ENCODE peak calls at places on chromosomes 2 and 18, in five cellular contexts. One of them, this sample, is unnamed.

GRCh38 chr18:4241218-4241617 is 213.9 kb downstream of the DLGAP1 start:
- DNase-seq in NCI-H1092 treated with DMSO at 0.1 percent for 48 hours: no peak
- DNase-seq in activated CD4-positive, alpha-beta T cell treated with anti-CD3 and anti-CD28 coated beads, Interleukin-2, amount 10 ng/mL, durations not matched to agents 7 days and 5 days: no peak
- DNase-seq in NCI-H2029: no peak
- DNase-seq in DMS153: no peak
- DNase-seq in this sample: no peak

GRCh38 chr18:9696701-9697100 is 11.4 kb upstream of the RAB31 start:
- DNase-seq in NCI-H1092 treated with DMSO at 0.1 percent for 48 hours: no peak
- DNase-seq in activated CD4-positive, alpha-beta T cell treated with anti-CD3 and anti-CD28 coated beads, Interleukin-2, amount 10 ng/mL, durations not matched to agents 7 days and 5 days: no peak
- DNase-seq in NCI-H2029: no peak
- DNase-seq in DMS153: no peak
- DNase-seq in this sample: no peak

GRCh38 chr2:99878951-99879350 is 263.4 kb downstream of the AFF3 start:
- DNase-seq in NCI-H1092 treated with DMSO at 0.1 percent for 48 hours: no peak
- DNase-seq in activated CD4-positive, alpha-beta T cell treated with anti-CD3 and anti-CD28 coated beads, Interleukin-2, amount 10 ng/mL, durations not matched to agents 7 days and 5 days: no peak
- DNase-seq in NCI-H2029: no peak
- DNase-seq in DMS153: no peak
- DNase-seq in this sample: no peak

GRCh38 chr2:167962436-167963226 is 284.8 kb downstream of the STK39 start:
- DNase-seq in NCI-H1092 treated with DMSO at 0.1 percent for 48 hours: no peak
- DNase-seq in activated CD4-positive, alpha-beta T cell treated with anti-CD3 and anti-CD28 coated beads, Interleukin-2, amount 10 ng/mL, durations not matched to agents 7 days and 5 days: no peak
- DNase-seq in NCI-H2029: no peak
- DNase-seq in DMS153: no peak
- DNase-seq in this sample: no peak

GRCh38 chr2:25375989-25376545 is 34.3 kb upstream of the DNMT3A start:
- DNase-seq in NCI-H1092 treated with DMSO at 0.1 percent for 48 hours: no peak
- DNase-seq in activated CD4-positive, alpha-beta T cell treated with anti-CD3 and anti-CD28 coated beads, Interleukin-2, amount 10 ng/mL, durations not matched to agents 7 days and 5 days: no peak
- DNase-seq in NCI-H2029: no peak
- DNase-seq in DMS153: no peak
- DNase-seq in this sample: no peak

GRCh38 chr2:44524347-44524926 is 162.7 kb downstream of the CAMKMT start:
- DNase-seq in NCI-H1092 treated with DMSO at 0.1 percent for 48 hours: no peak
- DNase-seq in activated CD4-positive, alpha-beta T cell treated with anti-CD3 and anti-CD28 coated beads, Interleukin-2, amount 10 ng/mL, durations not matched to agents 7 days and 5 days: no peak
- DNase-seq in NCI-H2029: no peak
- DNase-seq in DMS153: no peak
- DNase-seq in this sample: no peak

GRCh38 chr18:63951302-63951705 is 2.2 kb downstream of the HMSD start:
- DNase-seq in NCI-H1092 treated with DMSO at 0.1 percent for 48 hours: no peak
- DNase-seq in activated CD4-positive, alpha-beta T cell treated with anti-CD3 and anti-CD28 coated beads, Interleukin-2, amount 10 ng/mL, durations not matched to agents 7 days and 5 days: no peak
- DNase-seq in NCI-H2029: no peak
- DNase-seq in DMS153: no peak
- DNase-seq in this sample: no peak

GRCh38 chr2:8805278-8806045 is 32.0 kb downstream of the KIDINS220 start:
- DNase-seq in NCI-H1092 treated with DMSO at 0.1 percent for 48 hours: no peak
- DNase-seq in activated CD4-positive, alpha-beta T cell treated with anti-CD3 and anti-CD28 coated beads, Interleukin-2, amount 10 ng/mL, durations not matched to agents 7 days and 5 days: no peak
- DNase-seq in NCI-H2029: no peak
- DNase-seq in DMS153: peak; percentile 5
- DNase-seq in this sample: no peak

GRCh38 chr2:28621172-28622100 is 125.6 kb downstream of the PLB1 start:
- DNase-seq in NCI-H1092 treated with DMSO at 0.1 percent for 48 hours: peak; percentile 76
- DNase-seq in activated CD4-positive, alpha-beta T cell treated with anti-CD3 and anti-CD28 coated beads, Interleukin-2, amount 10 ng/mL, durations not matched to agents 7 days and 5 days: peak; percentile 89
- DNase-seq in NCI-H2029: peak; percentile 73
- DNase-seq in DMS153: peak; percentile 84
- DNase-seq in this sample: peak; percentile 79

GRCh38 chr2:105571445-105571987 is 172.7 kb upstream of the FHL2 start:
- DNase-seq in NCI-H1092 treated with DMSO at 0.1 percent for 48 hours: no peak
- DNase-seq in activated CD4-positive, alpha-beta T cell treated with anti-CD3 and anti-CD28 coated beads, Interleukin-2, amount 10 ng/mL, durations not matched to agents 7 days and 5 days: no peak
- DNase-seq in NCI-H2029: no peak
- DNase-seq in DMS153: no peak
- DNase-seq in this sample: no peak

GRCh38 chr2:119629323-119629825 is 49.6 kb upstream of the TMEM177 start:
- DNase-seq in NCI-H1092 treated with DMSO at 0.1 percent for 48 hours: no peak
- DNase-seq in activated CD4-positive, alpha-beta T cell treated with anti-CD3 and anti-CD28 coated beads, Interleukin-2, amount 10 ng/mL, durations not matched to agents 7 days and 5 days: no peak
- DNase-seq in NCI-H2029: no peak
- DNase-seq in DMS153: no peak
- DNase-seq in this sample: no peak

GRCh38 chr2:1104364-1104763 is 153.7 kb downstream of the SNTG2 start:
- DNase-seq in NCI-H1092 treated with DMSO at 0.1 percent for 48 hours: peak; percentile 2
- DNase-seq in activated CD4-positive, alpha-beta T cell treated with anti-CD3 and anti-CD28 coated beads, Interleukin-2, amount 10 ng/mL, durations not matched to agents 7 days and 5 days: no peak
- DNase-seq in NCI-H2029: no peak
- DNase-seq in DMS153: no peak
- DNase-seq in this sample: no peak

GRCh38 chr2:11753452-11753885 is 7.0 kb downstream of the LPIN1 start:
- DNase-seq in NCI-H1092 treated with DMSO at 0.1 percent for 48 hours: peak; percentile 71
- DNase-seq in activated CD4-positive, alpha-beta T cell treated with anti-CD3 and anti-CD28 coated beads, Interleukin-2, amount 10 ng/mL, durations not matched to agents 7 days and 5 days: peak; percentile 41
- DNase-seq in NCI-H2029: peak; percentile 90
- DNase-seq in DMS153: peak; percentile 98
- DNase-seq in this sample: no peak

GRCh38 chr2:238124488-238125126 is 13.9 kb upstream of the KLHL30 start:
- DNase-seq in NCI-H1092 treated with DMSO at 0.1 percent for 48 hours: no peak
- DNase-seq in activated CD4-positive, alpha-beta T cell treated with anti-CD3 and anti-CD28 coated beads, Interleukin-2, amount 10 ng/mL, durations not matched to agents 7 days and 5 days: no peak
- DNase-seq in NCI-H2029: no peak
- DNase-seq in DMS153: no peak
- DNase-seq in this sample: no peak

GRCh38 chr2:135993421-135993820 is 8.0 kb upstream of the DARS1 start:
- DNase-seq in NCI-H1092 treated with DMSO at 0.1 percent for 48 hours: no peak
- DNase-seq in activated CD4-positive, alpha-beta T cell treated with anti-CD3 and anti-CD28 coated beads, Interleukin-2, amount 10 ng/mL, durations not matched to agents 7 days and 5 days: no peak
- DNase-seq in NCI-H2029: no peak
- DNase-seq in DMS153: no peak
- DNase-seq in this sample: no peak

GRCh38 chr2:175880-176800 is 87.7 kb downstream of the SH3YL1 start:
- DNase-seq in NCI-H1092 treated with DMSO at 0.1 percent for 48 hours: no peak
- DNase-seq in activated CD4-positive, alpha-beta T cell treated with anti-CD3 and anti-CD28 coated beads, Interleukin-2, amount 10 ng/mL, durations not matched to agents 7 days and 5 days: peak; percentile 76
- DNase-seq in NCI-H2029: peak; percentile 36
- DNase-seq in DMS153: no peak
- DNase-seq in this sample: no peak

GRCh38 chr2:65159921-65160320 is 30.0 kb upstream of the RAB1A start:
- DNase-seq in NCI-H1092 treated with DMSO at 0.1 percent for 48 hours: no peak
- DNase-seq in activated CD4-positive, alpha-beta T cell treated with anti-CD3 and anti-CD28 coated beads, Interleukin-2, amount 10 ng/mL, durations not matched to agents 7 days and 5 days: no peak
- DNase-seq in NCI-H2029: no peak
- DNase-seq in DMS153: no peak
- DNase-seq in this sample: no peak

GRCh38 chr2:171541202-171541884 is 19.1 kb downstream of the CYBRD1 start:
- DNase-seq in NCI-H1092 treated with DMSO at 0.1 percent for 48 hours: no peak
- DNase-seq in activated CD4-positive, alpha-beta T cell treated with anti-CD3 and anti-CD28 coated beads, Interleukin-2, amount 10 ng/mL, durations not matched to agents 7 days and 5 days: peak; percentile 15
- DNase-seq in NCI-H2029: peak; percentile 3
- DNase-seq in DMS153: no peak
- DNase-seq in this sample: peak; percentile 3

GRCh38 chr2:222950886-222951285 is 90.0 kb downstream of the ACSL3 start:
- DNase-seq in NCI-H1092 treated with DMSO at 0.1 percent for 48 hours: no peak
- DNase-seq in activated CD4-positive, alpha-beta T cell treated with anti-CD3 and anti-CD28 coated beads, Interleukin-2, amount 10 ng/mL, durations not matched to agents 7 days and 5 days: no peak
- DNase-seq in NCI-H2029: no peak
- DNase-seq in DMS153: no peak
- DNase-seq in this sample: no peak

GRCh38 chr2:30272761-30273573 is 41.6 kb downstream of the LBH start:
- DNase-seq in NCI-H1092 treated with DMSO at 0.1 percent for 48 hours: no peak
- DNase-seq in activated CD4-positive, alpha-beta T cell treated with anti-CD3 and anti-CD28 coated beads, Interleukin-2, amount 10 ng/mL, durations not matched to agents 7 days and 5 days: no peak
- DNase-seq in NCI-H2029: no peak
- DNase-seq in DMS153: no peak
- DNase-seq in this sample: no peak

GRCh38 chr2:231162036-231162345 is 36.4 kb upstream of the ARMC9 start:
- DNase-seq in NCI-H1092 treated with DMSO at 0.1 percent for 48 hours: no peak
- DNase-seq in activated CD4-positive, alpha-beta T cell treated with anti-CD3 and anti-CD28 coated beads, Interleukin-2, amount 10 ng/mL, durations not matched to agents 7 days and 5 days: no peak
- DNase-seq in NCI-H2029: no peak
- DNase-seq in DMS153: no peak
- DNase-seq in this sample: no peak

GRCh38 chr2:129722306-129723020 is 257.0 kb upstream of the RAB6C start:
- DNase-seq in NCI-H1092 treated with DMSO at 0.1 percent for 48 hours: no peak
- DNase-seq in activated CD4-positive, alpha-beta T cell treated with anti-CD3 and anti-CD28 coated beads, Interleukin-2, amount 10 ng/mL, durations not matched to agents 7 days and 5 days: no peak
- DNase-seq in NCI-H2029: no peak
- DNase-seq in DMS153: no peak
- DNase-seq in this sample: no peak

GRCh38 chr2:27723372-27724144 is 48.0 kb upstream of the MRPL33 start:
- DNase-seq in NCI-H1092 treated with DMSO at 0.1 percent for 48 hours: no peak
- DNase-seq in activated CD4-positive, alpha-beta T cell treated with anti-CD3 and anti-CD28 coated beads, Interleukin-2, amount 10 ng/mL, durations not matched to agents 7 days and 5 days: peak; percentile 34
- DNase-seq in NCI-H2029: peak; percentile 26
- DNase-seq in DMS153: no peak
- DNase-seq in this sample: no peak

GRCh38 chr2:20930928-20931327 is 108.0 kb upstream of the LDAH start:
- DNase-seq in NCI-H1092 treated with DMSO at 0.1 percent for 48 hours: no peak
- DNase-seq in activated CD4-positive, alpha-beta T cell treated with anti-CD3 and anti-CD28 coated beads, Interleukin-2, amount 10 ng/mL, durations not matched to agents 7 days and 5 days: no peak
- DNase-seq in NCI-H2029: no peak
- DNase-seq in DMS153: no peak
- DNase-seq in this sample: no peak

GRCh38 chr2:11100130-11100529 is 55.1 kb upstream of the SLC66A3 start:
- DNase-seq in NCI-H1092 treated with DMSO at 0.1 percent for 48 hours: no peak
- DNase-seq in activated CD4-positive, alpha-beta T cell treated with anti-CD3 and anti-CD28 coated beads, Interleukin-2, amount 10 ng/mL, durations not matched to agents 7 days and 5 days: no peak
- DNase-seq in NCI-H2029: no peak
- DNase-seq in DMS153: no peak
- DNase-seq in this sample: no peak

GRCh38 chr2:217622205-217622621 is 380.6 kb downstream of the TNS1 start:
- DNase-seq in NCI-H1092 treated with DMSO at 0.1 percent for 48 hours: peak; percentile 54
- DNase-seq in activated CD4-positive, alpha-beta T cell treated with anti-CD3 and anti-CD28 coated beads, Interleukin-2, amount 10 ng/mL, durations not matched to agents 7 days and 5 days: no peak
- DNase-seq in NCI-H2029: peak; percentile 77
- DNase-seq in DMS153: peak; percentile 70
- DNase-seq in this sample: no peak

GRCh38 chr2:230254152-230254881 is 28.8 kb downstream of the SP140 start:
- DNase-seq in NCI-H1092 treated with DMSO at 0.1 percent for 48 hours: no peak
- DNase-seq in activated CD4-positive, alpha-beta T cell treated with anti-CD3 and anti-CD28 coated beads, Interleukin-2, amount 10 ng/mL, durations not matched to agents 7 days and 5 days: peak; percentile 57
- DNase-seq in NCI-H2029: no peak
- DNase-seq in DMS153: no peak
- DNase-seq in this sample: no peak

GRCh38 chr2:54479422-54479821 is 23.3 kb downstream of the SPTBN1 start:
- DNase-seq in NCI-H1092 treated with DMSO at 0.1 percent for 48 hours: no peak
- DNase-seq in activated CD4-positive, alpha-beta T cell treated with anti-CD3 and anti-CD28 coated beads, Interleukin-2, amount 10 ng/mL, durations not matched to agents 7 days and 5 days: no peak
- DNase-seq in NCI-H2029: no peak
- DNase-seq in DMS153: no peak
- DNase-seq in this sample: no peak

GRCh38 chr2:67423489-67423888 is 26.4 kb downstream of the ETAA1 start:
- DNase-seq in NCI-H1092 treated with DMSO at 0.1 percent for 48 hours: no peak
- DNase-seq in activated CD4-positive, alpha-beta T cell treated with anti-CD3 and anti-CD28 coated beads, Interleukin-2, amount 10 ng/mL, durations not matched to agents 7 days and 5 days: no peak
- DNase-seq in NCI-H2029: no peak
- DNase-seq in DMS153: no peak
- DNase-seq in this sample: no peak

GRCh38 chr2:230262246-230262645 is 36.7 kb downstream of the SP140 start:
- DNase-seq in NCI-H1092 treated with DMSO at 0.1 percent for 48 hours: no peak
- DNase-seq in activated CD4-positive, alpha-beta T cell treated with anti-CD3 and anti-CD28 coated beads, Interleukin-2, amount 10 ng/mL, durations not matched to agents 7 days and 5 days: peak; percentile 29
- DNase-seq in NCI-H2029: no peak
- DNase-seq in DMS153: no peak
- DNase-seq in this sample: no peak

GRCh38 chr2:180776924-180777323 is 203.5 kb upstream of the UBE2E3 start:
- DNase-seq in NCI-H1092 treated with DMSO at 0.1 percent for 48 hours: no peak
- DNase-seq in activated CD4-positive, alpha-beta T cell treated with anti-CD3 and anti-CD28 coated beads, Interleukin-2, amount 10 ng/mL, durations not matched to agents 7 days and 5 days: no peak
- DNase-seq in NCI-H2029: no peak
- DNase-seq in DMS153: no peak
- DNase-seq in this sample: no peak

GRCh38 chr2:177078416-177078815 is 134.2 kb upstream of the HNRNPA3 start:
- DNase-seq in NCI-H1092 treated with DMSO at 0.1 percent for 48 hours: no peak
- DNase-seq in activated CD4-positive, alpha-beta T cell treated with anti-CD3 and anti-CD28 coated beads, Interleukin-2, amount 10 ng/mL, durations not matched to agents 7 days and 5 days: no peak
- DNase-seq in NCI-H2029: peak; percentile 82
- DNase-seq in DMS153: no peak
- DNase-seq in this sample: no peak

GRCh38 chr2:39484620-39485495 is 47.8 kb upstream of the MAP4K3 start:
- DNase-seq in NCI-H1092 treated with DMSO at 0.1 percent for 48 hours: no peak
- DNase-seq in activated CD4-positive, alpha-beta T cell treated with anti-CD3 and anti-CD28 coated beads, Interleukin-2, amount 10 ng/mL, durations not matched to agents 7 days and 5 days: no peak
- DNase-seq in NCI-H2029: no peak
- DNase-seq in DMS153: no peak
- DNase-seq in this sample: no peak

GRCh38 chr2:145846986-145847385 is 1327.1 kb upstream of the ZEB2 start:
- DNase-seq in NCI-H1092 treated with DMSO at 0.1 percent for 48 hours: no peak
- DNase-seq in activated CD4-positive, alpha-beta T cell treated with anti-CD3 and anti-CD28 coated beads, Interleukin-2, amount 10 ng/mL, durations not matched to agents 7 days and 5 days: no peak
- DNase-seq in NCI-H2029: no peak
- DNase-seq in DMS153: no peak
- DNase-seq in this sample: no peak

GRCh38 chr2:229701062-229701461 is 13.3 kb downstream of the DNER start:
- DNase-seq in NCI-H1092 treated with DMSO at 0.1 percent for 48 hours: no peak
- DNase-seq in activated CD4-positive, alpha-beta T cell treated with anti-CD3 and anti-CD28 coated beads, Interleukin-2, amount 10 ng/mL, durations not matched to agents 7 days and 5 days: no peak
- DNase-seq in NCI-H2029: no peak
- DNase-seq in DMS153: no peak
- DNase-seq in this sample: no peak

GRCh38 chr2:234821946-234822470 is 129.8 kb upstream of the SH3BP4 start:
- DNase-seq in NCI-H1092 treated with DMSO at 0.1 percent for 48 hours: no peak
- DNase-seq in activated CD4-positive, alpha-beta T cell treated with anti-CD3 and anti-CD28 coated beads, Interleukin-2, amount 10 ng/mL, durations not matched to agents 7 days and 5 days: no peak
- DNase-seq in NCI-H2029: no peak
- DNase-seq in DMS153: no peak
- DNase-seq in this sample: no peak

GRCh38 chr2:148789059-148789458 is 86.0 kb upstream of the KIF5C start:
- DNase-seq in NCI-H1092 treated with DMSO at 0.1 percent for 48 hours: no peak
- DNase-seq in activated CD4-positive, alpha-beta T cell treated with anti-CD3 and anti-CD28 coated beads, Interleukin-2, amount 10 ng/mL, durations not matched to agents 7 days and 5 days: no peak
- DNase-seq in NCI-H2029: no peak
- DNase-seq in DMS153: no peak
- DNase-seq in this sample: no peak

GRCh38 chr2:114729025-114729424 is 286.6 kb downstream of the DPP10 start:
- DNase-seq in NCI-H1092 treated with DMSO at 0.1 percent for 48 hours: peak; percentile 2
- DNase-seq in activated CD4-positive, alpha-beta T cell treated with anti-CD3 and anti-CD28 coated beads, Interleukin-2, amount 10 ng/mL, durations not matched to agents 7 days and 5 days: no peak
- DNase-seq in NCI-H2029: peak; percentile 3
- DNase-seq in DMS153: peak; percentile 12
- DNase-seq in this sample: no peak

GRCh38 chr18:44803019-44803650 is 122.4 kb downstream of the SETBP1 start:
- DNase-seq in NCI-H1092 treated with DMSO at 0.1 percent for 48 hours: no peak
- DNase-seq in activated CD4-positive, alpha-beta T cell treated with anti-CD3 and anti-CD28 coated beads, Interleukin-2, amount 10 ng/mL, durations not matched to agents 7 days and 5 days: no peak
- DNase-seq in NCI-H2029: peak; percentile 60
- DNase-seq in DMS153: peak; percentile 43
- DNase-seq in this sample: no peak